ENCODE peak calls at places on chromosomes 4 and X, in five cellular contexts. H is mammary epithelial cell, Q is endothelial cell of umbilical vein, O is K562, P is neural progenitor cell. F is an unnamed sample.

GRCh38 chrX:101450951-101451350 is 34.3 kb upstream of the ARMCX4 start:
- DNase-seq in H (no peak), Q (no peak), O (no peak), P (no peak), F (no peak)

GRCh38 chr4:24775209-24775608 is 20.2 kb upstream of the SOD3 start:
- DNase-seq in H (no peak), Q (no peak), O (no peak), P (no peak), F (peak)

GRCh38 chrX:101485212-101486064 is at the start of gene ARMCX4:
- DNase-seq in H (peak), Q (peak), O (no peak), P (peak), F (no peak)

GRCh38 chr4:33837043-33837442 is 2407.3 kb downstream of the ARAP2 start:
- DNase-seq in H (peak), Q (peak), O (no peak), P (no peak), F (peak)

GRCh38 chr4:68984947-68985346 is 33.3 kb upstream of the UGT2A3 start:
- DNase-seq in H (no peak), Q (no peak), O (no peak), P (no peak), F (no peak)

GRCh38 chr4:31601793-31602192 is 881.6 kb downstream of the PCDH7 start:
- DNase-seq in H (no peak), Q (no peak), O (no peak), P (no peak), F (no peak)

GRCh38 chr4:64545593-64545992 is 136.3 kb upstream of the TECRL start:
- DNase-seq in H (no peak), Q (no peak), O (no peak), P (no peak), F (no peak)

GRCh38 chr4:3775011-3775410 is 8.8 kb downstream of the ADRA2C start:
- DNase-seq in H (no peak), Q (no peak), O (no peak), P (no peak), F (no peak)

GRCh38 chr4:57114973-57115372 is 4.8 kb upstream of the IGFBP7 start:
- DNase-seq in H (no peak), Q (peak), O (no peak), P (no peak), F (no peak)

GRCh38 chrX:123814343-123814742 is 45.5 kb upstream of the XIAP start:
- DNase-seq in H (no peak), Q (no peak), O (no peak), P (no peak), F (peak)

GRCh38 chr4:159227984-159228383 is 125.1 kb downstream of the RAPGEF2 start:
- DNase-seq in H (peak), Q (peak), O (no peak), P (peak), F (no peak)

GRCh38 chrX:40172169-40172979 is 74.6 kb upstream of the BCOR start:
- DNase-seq in H (peak), Q (peak), O (peak), P (peak), F (peak)

GRCh38 chr4:138953962-138954371 is 61.6 kb upstream of the NOCT start:
- DNase-seq in H (peak), Q (peak), O (no peak), P (no peak), F (peak)

GRCh38 chr4:148116264-148116663 is 325.9 kb downstream of the NR3C2 start:
- DNase-seq in H (no peak), Q (peak), O (no peak), P (no peak), F (peak)

GRCh38 chrX:153968754-153969124 is 2.9 kb downstream of the HCFC1 start:
- DNase-seq in H (no peak), Q (no peak), O (peak), P (peak), F (peak)

GRCh38 chrX:109716431-109717028 is 16.5 kb downstream of the ACSL4 start:
- DNase-seq in H (no peak), Q (peak), O (no peak), P (no peak), F (no peak)

GRCh38 chr4:185801471-185801870 is 10.5 kb downstream of the SORBS2 start:
- DNase-seq in H (no peak), Q (no peak), O (no peak), P (no peak), F (no peak)

GRCh38 chr4:183659919-183660318 is 826 bp downstream of the TRAPPC11 start:
- DNase-seq in H (peak), Q (no peak), O (peak), P (peak), F (peak)

GRCh38 chr4:123599061-123599919 is 202.7 kb downstream of the SPRY1 start:
- DNase-seq in H (peak), Q (no peak), O (no peak), P (no peak), F (peak)

GRCh38 chr4:109434007-109434792 is 585 bp downstream of the SEC24B start:
- DNase-seq in H (peak), Q (peak), O (peak), P (peak), F (peak)

GRCh38 chr4:159902648-159903047 is 799.8 kb downstream of the RAPGEF2 start:
- DNase-seq in H (no peak), Q (no peak), O (no peak), P (no peak), F (no peak)

GRCh38 chrX:154430504-154430903 is 2.0 kb downstream of the ATP6AP1 start:
- DNase-seq in H (no peak), Q (no peak), O (peak), P (no peak), F (no peak)

GRCh38 chr4:173700650-173701049 is 170.6 kb upstream of the HAND2 start:
- DNase-seq in H (no peak), Q (no peak), O (no peak), P (no peak), F (no peak)

GRCh38 chr4:83546796-83547195 is 10.9 kb downstream of the GPAT3 start:
- DNase-seq in H (no peak), Q (no peak), O (no peak), P (no peak), F (no peak)

GRCh38 chrX:133258481-133258880 is 40.3 kb upstream of the TFDP3 start:
- DNase-seq in H (peak), Q (no peak), O (no peak), P (no peak), F (peak)

GRCh38 chrX:9326369-9326768 is 138.5 kb upstream of the TBL1X start:
- DNase-seq in H (no peak), Q (no peak), O (no peak), P (no peak), F (no peak)

GRCh38 chrX:13248867-13249521 is 70.9 kb downstream of the ATXN3L start:
- DNase-seq in H (no peak), Q (no peak), O (no peak), P (no peak), F (no peak)

GRCh38 chr4:151540728-151541437 is 131.9 kb downstream of the FHIP1A start:
- DNase-seq in H (peak), Q (peak), O (no peak), P (no peak), F (peak)

GRCh38 chr4:90357117-90357710 is 230.0 kb downstream of the CCSER1 start:
- DNase-seq in H (peak), Q (peak), O (peak), P (peak), F (peak)

GRCh38 chrX:39580043-39580442 is 517.7 kb downstream of the BCOR start:
- DNase-seq in H (no peak), Q (no peak), O (no peak), P (no peak), F (no peak)

GRCh38 chr4:174663254-174663653 is 141.0 kb upstream of the HPGD start:
- DNase-seq in H (peak), Q (no peak), O (no peak), P (no peak), F (peak)

GRCh38 chr4:39285853-39286252 is 80.3 kb downstream of the RFC1 start:
- DNase-seq in H (no peak), Q (no peak), O (no peak), P (no peak), F (no peak)

GRCh38 chrX:96909291-96909690 is 25.6 kb downstream of the RPA4 start:
- DNase-seq in H (no peak), Q (peak), O (no peak), P (no peak), F (no peak)

GRCh38 chr4:105022811-105023667 is 123.6 kb upstream of the TET2 start:
- DNase-seq in H (peak), Q (no peak), O (no peak), P (no peak), F (peak)

GRCh38 chrX:118049713-118050112 is 66.9 kb downstream of the KLHL13 start:
- DNase-seq in H (no peak), Q (no peak), O (no peak), P (no peak), F (peak)

GRCh38 chr4:89640620-89641366 is 196.2 kb downstream of the SNCA start:
- DNase-seq in H (peak), Q (no peak), O (peak), P (peak), F (peak)

GRCh38 chrX:100491174-100491573 is 81.1 kb upstream of the PCDH19 start:
- DNase-seq in H (no peak), Q (no peak), O (no peak), P (no peak), F (no peak)

DNA sequence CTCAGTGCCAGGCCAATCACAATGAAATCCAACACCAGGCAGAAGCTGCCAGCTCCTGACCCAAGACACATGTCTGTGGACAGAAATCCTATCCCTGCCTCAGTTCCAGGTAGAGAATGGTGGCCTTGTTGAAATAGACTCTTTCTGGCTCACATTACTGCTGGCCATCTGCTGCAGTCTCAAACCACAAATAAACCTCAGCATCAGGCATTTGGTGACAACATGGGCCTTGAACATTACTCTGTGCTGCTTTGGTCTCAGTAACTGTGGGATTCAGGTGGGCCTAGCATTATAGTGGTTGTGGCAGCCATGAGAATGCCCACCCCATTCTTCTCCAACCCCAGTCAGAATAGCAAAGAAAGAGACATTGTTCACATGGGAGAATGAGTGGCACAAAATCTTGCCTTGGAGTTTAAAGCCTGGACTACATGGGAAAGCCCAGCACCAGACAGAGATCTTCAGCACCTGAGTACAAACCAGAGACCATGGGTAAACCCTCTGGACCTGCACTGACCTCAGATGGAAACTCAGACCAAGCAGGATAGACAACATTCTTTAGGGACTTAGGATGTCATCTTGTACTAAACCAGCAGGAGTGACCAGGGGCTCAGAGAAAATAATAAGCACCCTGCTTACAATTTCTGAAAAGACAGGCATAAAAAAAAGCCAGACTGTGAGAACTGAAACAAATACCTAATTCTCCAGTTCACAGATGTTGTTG is 50.4 kb upstream of the TRAM1L1 start:
- DNase-seq in H (peak), Q (no peak), O (no peak), P (no peak), F (peak)
- TF ChIP-seq EZH2 in H (no peak), Q (no peak), O (no peak), P (no peak), F (no peak)

DNA sequence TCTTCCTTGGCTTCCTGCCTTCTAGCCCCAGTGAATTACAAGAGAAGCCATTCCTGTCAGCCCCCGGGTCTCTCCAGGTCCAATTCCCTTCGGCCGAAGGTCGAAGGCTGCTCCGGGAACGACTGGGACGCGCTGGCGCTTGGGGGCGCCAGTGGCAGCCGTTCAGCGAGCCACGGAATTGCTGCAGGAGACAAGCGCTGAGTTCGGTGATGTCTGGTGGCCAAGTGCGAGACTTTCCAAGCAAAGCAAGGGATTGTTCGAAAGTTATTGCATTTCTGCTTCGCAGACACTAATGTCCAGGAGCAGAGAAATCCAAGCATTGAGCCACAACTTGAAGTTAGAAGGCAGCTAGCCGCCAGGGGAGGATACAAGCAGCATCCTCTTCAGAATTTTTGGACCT is 1.1 kb upstream of the DKK2 start:
- DNase-seq in H (no peak), Q (peak), O (no peak), P (peak), F (peak)
- TF ChIP-seq EZH2 in H (no peak), Q (no peak), O (no peak), P (no peak), F (no peak)

DNA sequence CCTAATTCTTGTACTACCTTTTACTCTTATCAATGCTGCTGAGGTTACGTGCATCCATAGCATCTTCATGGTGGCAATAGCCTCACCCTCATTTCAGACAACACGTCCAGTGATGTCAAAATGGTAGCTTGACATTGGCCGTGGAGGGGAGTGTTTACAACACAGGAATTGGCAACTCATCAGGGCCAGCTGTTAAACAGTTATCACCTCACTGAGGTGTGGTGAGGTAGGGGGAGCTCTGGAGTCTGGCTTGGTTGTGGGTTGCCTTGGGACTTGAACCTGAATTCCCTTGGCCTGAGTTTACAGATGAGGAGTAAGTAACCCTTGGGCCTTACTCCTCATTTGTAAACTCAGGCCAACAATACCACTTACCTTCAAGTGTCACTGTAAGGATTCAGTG is 10.4 kb downstream of the SASH3 start:
- DNase-seq in H (no peak), Q (no peak), O (no peak), P (no peak), F (no peak)
- TF ChIP-seq EZH2 in H (no peak), Q (no peak), O (no peak), P (no peak), F (no peak)

DNA sequence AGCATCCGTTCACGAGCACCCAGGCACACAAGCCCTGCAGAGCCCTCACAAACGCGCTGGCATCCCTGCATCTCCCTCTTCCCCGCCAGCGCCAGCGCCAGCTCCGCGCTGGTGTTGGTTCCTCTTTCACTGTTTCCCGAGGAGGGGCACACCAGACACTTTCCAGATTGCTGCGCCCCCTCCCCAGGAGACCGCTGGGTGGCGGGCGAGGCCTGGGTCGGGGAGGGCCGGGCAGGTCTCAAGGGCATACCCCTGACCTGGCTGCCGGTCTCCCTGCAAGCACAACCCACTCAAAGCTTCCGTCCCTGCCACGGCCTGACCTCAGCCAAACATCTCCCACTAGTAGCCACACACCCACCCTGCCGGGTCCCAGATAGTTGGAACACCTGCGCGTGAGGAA is 2.2 kb upstream of the NKX1-1 start:
- DNase-seq in H (no peak), Q (no peak), O (peak), P (no peak), F (no peak)
- TF ChIP-seq EZH2 in H (no peak), Q (no peak), O (no peak), P (no peak), F (no peak)

GRCh38 chr4:6471303-6472007 is 959 bp downstream of the PPP2R2C start:
- DNase-seq in H (no peak), Q (no peak), O (no peak), P (peak), F (no peak)
- TF ChIP-seq EZH2 in H (no peak), Q (no peak), O (no peak), P (peak), F (no peak)

GRCh38 chr4:41879552-41879951 is 55.7 kb upstream of the TMEM33 start:
- DNase-seq in H (no peak), Q (no peak), O (no peak), P (no peak), F (no peak)
- TF ChIP-seq EZH2 in H (no peak), Q (peak), O (no peak), P (no peak), F (no peak)

GRCh38 chr4:6474705-6475457 is 2.5 kb upstream of the PPP2R2C start:
- DNase-seq in H (no peak), Q (no peak), O (no peak), P (no peak), F (no peak)

GRCh38 chr4:6472387-6473263 is at the start of gene PPP2R2C:
- DNase-seq in H (no peak), Q (no peak), O (peak), P (peak), F (peak)

GRCh38 chr4:6472008-6472386 is 417 bp downstream of the PPP2R2C start:
- DNase-seq in H (no peak), Q (no peak), O (no peak), P (no peak), F (no peak)

GRCh38 chr4:6474053-6474568 is 1.7 kb upstream of the PPP2R2C start:
- DNase-seq in H (no peak), Q (no peak), O (peak), P (peak), F (no peak)

DNA sequence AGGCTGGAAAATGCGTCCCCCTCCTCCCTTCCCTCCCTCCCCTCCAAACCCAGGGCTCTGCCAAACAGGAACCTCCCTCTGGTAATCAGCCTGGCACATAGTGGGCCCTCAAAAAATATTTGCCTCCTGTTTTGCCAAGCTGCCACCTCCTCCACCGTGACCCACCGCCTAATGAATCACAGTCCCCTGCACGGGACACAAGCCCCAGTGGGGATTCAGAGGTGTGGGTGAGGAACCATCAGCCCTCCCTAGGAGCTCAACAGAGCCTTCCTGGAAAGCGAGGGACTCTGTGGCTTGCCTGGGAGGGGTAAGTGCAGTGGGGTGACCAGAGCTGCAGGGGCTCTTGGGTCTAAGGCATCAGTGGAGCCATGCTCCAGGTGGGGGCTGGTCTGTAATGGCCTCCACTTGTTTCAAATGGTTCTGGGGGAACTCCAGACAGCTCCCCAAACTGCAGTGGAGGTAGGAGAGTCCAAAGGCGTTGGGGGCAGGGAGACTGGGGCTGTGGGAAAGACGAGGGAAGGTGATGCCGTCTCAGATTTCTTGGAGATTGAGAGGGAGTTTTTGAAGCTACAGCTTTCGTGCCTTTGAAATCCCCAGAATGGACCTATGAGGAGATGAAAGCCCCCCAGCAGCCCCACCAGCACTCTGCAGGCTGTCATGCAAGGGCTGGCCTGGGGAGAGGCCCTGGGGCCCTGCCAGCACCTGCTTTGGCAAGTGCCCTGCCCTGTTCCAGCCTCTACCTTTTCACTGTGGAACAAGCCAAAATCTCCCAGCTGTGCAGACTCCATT is 1.0 kb upstream of the PPP2R2C start:
- DNase-seq in H (no peak), Q (no peak), O (no peak), P (no peak), F (no peak)
- TF ChIP-seq EZH2 in H (no peak), Q (no peak), O (no peak), P (no peak), F (no peak)

GRCh38 chr4:75009138-75009537 is 76.2 kb downstream of the PARM1 start:
- DNase-seq in H (no peak), Q (no peak), O (no peak), P (no peak), F (no peak)
- TF ChIP-seq EZH2 in H (no peak), Q (no peak), O (no peak), P (no peak), F (no peak)

GRCh38 chr4:95550566-95550965 is 1.8 kb upstream of the UNC5C start:
- DNase-seq in H (no peak), Q (no peak), O (no peak), P (no peak), F (no peak)

GRCh38 chr4:95546866-95547707 is 1.7 kb downstream of the UNC5C start:
- DNase-seq in H (peak), Q (no peak), O (no peak), P (peak), F (no peak)

GRCh38 chr4:95549246-95550138 is 719 bp upstream of the UNC5C start:
- DNase-seq in H (peak), Q (peak), O (no peak), P (peak), F (no peak)

GRCh38 chr4:95547708-95548471 is 883 bp downstream of the UNC5C start:
- DNase-seq in H (peak), Q (peak), O (no peak), P (peak), F (peak)

DNA sequence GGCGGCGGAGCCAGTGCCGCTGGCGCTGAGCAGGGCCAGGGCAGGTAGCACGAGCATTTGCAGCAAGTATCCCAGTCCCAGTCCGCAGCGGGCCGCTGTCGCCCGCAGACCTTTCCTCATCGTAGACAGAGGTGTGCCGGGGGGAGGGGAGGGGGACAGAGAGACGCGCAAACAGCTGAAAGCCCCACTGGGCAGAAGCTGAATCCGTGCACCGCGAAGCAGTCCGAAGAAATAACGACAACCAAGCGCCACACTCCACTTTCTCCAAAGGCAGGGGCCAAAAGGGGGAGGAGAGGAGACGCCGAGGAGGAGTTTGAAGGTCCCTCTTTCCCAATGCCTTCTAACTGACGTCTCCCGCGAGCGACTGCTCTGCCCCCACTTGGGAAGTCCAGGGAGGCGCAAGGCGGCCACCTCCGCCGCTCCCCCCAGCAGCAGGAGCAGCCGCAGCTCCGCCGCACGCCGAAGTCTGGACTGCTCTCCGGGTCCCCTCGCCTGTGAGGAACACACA is at the start of gene UNC5C:
- DNase-seq in H (peak), Q (peak), O (no peak), P (peak), F (no peak)
- TF ChIP-seq EZH2 in H (peak), Q (no peak), O (no peak), P (no peak), F (no peak)